ENCODE peak calls at places on chromosome 18, in seven cellular contexts. One of them, this sample, is unnamed.

GRCh38 chr18:10566390-10566789 is 40.6 kb downstream of the NAPG start:
- DNase-seq in IMR-90: no peak
- DNase-seq in GM23248: no peak
- DNase-seq in NT2/D1: no peak
- DNase-seq in endothelial cell of umbilical vein: no peak
- DNase-seq in fibroblast of lung: no peak
- DNase-seq in Karpas-422: no peak
- DNase-seq in this sample: no peak

GRCh38 chr18:45760443-45761036 is 36.6 kb downstream of the SLC14A1 start:
- DNase-seq in IMR-90: peak
- DNase-seq in GM23248: no peak
- DNase-seq in NT2/D1: no peak
- DNase-seq in endothelial cell of umbilical vein: no peak
- DNase-seq in fibroblast of lung: no peak
- DNase-seq in Karpas-422: peak
- DNase-seq in this sample: peak

GRCh38 chr18:20971886-20972267 is 139.7 kb downstream of the ROCK1 start:
- DNase-seq in IMR-90: peak
- DNase-seq in GM23248: peak
- DNase-seq in NT2/D1: no peak
- DNase-seq in endothelial cell of umbilical vein: peak
- DNase-seq in fibroblast of lung: peak
- DNase-seq in Karpas-422: peak
- DNase-seq in this sample: peak

GRCh38 chr18:8982416-8983183 is 119.9 kb upstream of the NDUFV2 start:
- DNase-seq in IMR-90: peak
- DNase-seq in GM23248: peak
- DNase-seq in NT2/D1: peak
- DNase-seq in endothelial cell of umbilical vein: peak
- DNase-seq in fibroblast of lung: peak
- DNase-seq in Karpas-422: peak
- DNase-seq in this sample: peak

GRCh38 chr18:75223687-75224347 is 13.2 kb downstream of the TSHZ1 start:
- DNase-seq in IMR-90: peak
- DNase-seq in GM23248: no peak
- DNase-seq in NT2/D1: no peak
- DNase-seq in endothelial cell of umbilical vein: no peak
- DNase-seq in fibroblast of lung: peak
- DNase-seq in Karpas-422: no peak
- DNase-seq in this sample: no peak

GRCh38 chr18:6633370-6633769 is 96.1 kb upstream of the ARHGAP28 start:
- DNase-seq in IMR-90: no peak
- DNase-seq in GM23248: no peak
- DNase-seq in NT2/D1: peak
- DNase-seq in endothelial cell of umbilical vein: peak
- DNase-seq in fibroblast of lung: no peak
- DNase-seq in Karpas-422: no peak
- DNase-seq in this sample: peak

GRCh38 chr18:76256897-76257500 is 238.0 kb downstream of the ZNF516 start:
- DNase-seq in IMR-90: peak
- DNase-seq in GM23248: peak
- DNase-seq in NT2/D1: no peak
- DNase-seq in endothelial cell of umbilical vein: no peak
- DNase-seq in fibroblast of lung: peak
- DNase-seq in Karpas-422: peak
- DNase-seq in this sample: peak

GRCh38 chr18:2958819-2959298 is 54.1 kb downstream of the LPIN2 start:
- DNase-seq in IMR-90: peak
- DNase-seq in GM23248: peak
- DNase-seq in NT2/D1: no peak
- DNase-seq in endothelial cell of umbilical vein: no peak
- DNase-seq in fibroblast of lung: peak
- DNase-seq in Karpas-422: no peak
- DNase-seq in this sample: no peak

GRCh38 chr18:5894215-5894612 is 1.1 kb downstream of the TMEM200C start:
- DNase-seq in IMR-90: peak
- DNase-seq in GM23248: no peak
- DNase-seq in NT2/D1: no peak
- DNase-seq in endothelial cell of umbilical vein: no peak
- DNase-seq in fibroblast of lung: no peak
- DNase-seq in Karpas-422: no peak
- DNase-seq in this sample: no peak

GRCh38 chr18:66136039-66136438 is 385.2 kb downstream of the CDH7 start:
- DNase-seq in IMR-90: no peak
- DNase-seq in GM23248: no peak
- DNase-seq in NT2/D1: peak
- DNase-seq in endothelial cell of umbilical vein: no peak
- DNase-seq in fibroblast of lung: peak
- DNase-seq in Karpas-422: no peak
- DNase-seq in this sample: peak

GRCh38 chr18:75362435-75362834 is 65.1 kb downstream of the SMIM21 start:
- DNase-seq in IMR-90: no peak
- DNase-seq in GM23248: no peak
- DNase-seq in NT2/D1: no peak
- DNase-seq in endothelial cell of umbilical vein: no peak
- DNase-seq in fibroblast of lung: no peak
- DNase-seq in Karpas-422: no peak
- DNase-seq in this sample: no peak

GRCh38 chr18:10113156-10114022 is 199.6 kb downstream of the VAPA start:
- DNase-seq in IMR-90: no peak
- DNase-seq in GM23248: no peak
- DNase-seq in NT2/D1: no peak
- DNase-seq in endothelial cell of umbilical vein: peak
- DNase-seq in fibroblast of lung: no peak
- DNase-seq in Karpas-422: no peak
- DNase-seq in this sample: no peak

GRCh38 chr18:23191952-23192662 is 56.8 kb downstream of the CABLES1 start:
- DNase-seq in IMR-90: peak
- DNase-seq in GM23248: peak
- DNase-seq in NT2/D1: no peak
- DNase-seq in endothelial cell of umbilical vein: peak
- DNase-seq in fibroblast of lung: peak
- DNase-seq in Karpas-422: no peak
- DNase-seq in this sample: no peak

GRCh38 chr18:44273298-44273697 is 407.4 kb upstream of the SETBP1 start:
- DNase-seq in IMR-90: no peak
- DNase-seq in GM23248: no peak
- DNase-seq in NT2/D1: no peak
- DNase-seq in endothelial cell of umbilical vein: no peak
- DNase-seq in fibroblast of lung: no peak
- DNase-seq in Karpas-422: no peak
- DNase-seq in this sample: no peak

GRCh38 chr18:57913686-57914085 is 110.6 kb upstream of the ATP8B1 start:
- DNase-seq in IMR-90: no peak
- DNase-seq in GM23248: no peak
- DNase-seq in NT2/D1: no peak
- DNase-seq in endothelial cell of umbilical vein: no peak
- DNase-seq in fibroblast of lung: no peak
- DNase-seq in Karpas-422: no peak
- DNase-seq in this sample: no peak

GRCh38 chr18:30350263-30350662 is 692.3 kb downstream of the DSC3 start:
- DNase-seq in IMR-90: no peak
- DNase-seq in GM23248: no peak
- DNase-seq in NT2/D1: no peak
- DNase-seq in endothelial cell of umbilical vein: no peak
- DNase-seq in fibroblast of lung: no peak
- DNase-seq in Karpas-422: no peak
- DNase-seq in this sample: no peak

GRCh38 chr18:63887424-63887823 is at the start of gene SERPINB2:
- DNase-seq in IMR-90: peak
- DNase-seq in GM23248: peak
- DNase-seq in NT2/D1: no peak
- DNase-seq in endothelial cell of umbilical vein: peak
- DNase-seq in fibroblast of lung: no peak
- DNase-seq in Karpas-422: no peak
- DNase-seq in this sample: no peak

GRCh38 chr18:63890226-63890949 is 2.9 kb downstream of the SERPINB2 start:
- DNase-seq in IMR-90: no peak
- DNase-seq in GM23248: no peak
- DNase-seq in NT2/D1: no peak
- DNase-seq in endothelial cell of umbilical vein: no peak
- DNase-seq in fibroblast of lung: no peak
- DNase-seq in Karpas-422: no peak
- DNase-seq in this sample: no peak

GRCh38 chr18:63888473-63889190 is 1.1 kb downstream of the SERPINB2 start:
- DNase-seq in IMR-90: no peak
- DNase-seq in GM23248: peak
- DNase-seq in NT2/D1: no peak
- DNase-seq in endothelial cell of umbilical vein: no peak
- DNase-seq in fibroblast of lung: no peak
- DNase-seq in Karpas-422: no peak
- DNase-seq in this sample: no peak

GRCh38 chr18:63890950-63891304 is 3.4 kb downstream of the SERPINB2 start:
- DNase-seq in IMR-90: peak
- DNase-seq in GM23248: no peak
- DNase-seq in NT2/D1: no peak
- DNase-seq in endothelial cell of umbilical vein: peak
- DNase-seq in fibroblast of lung: no peak
- DNase-seq in Karpas-422: peak
- DNase-seq in this sample: no peak

GRCh38 chr18:63889641-63890040 is 2.1 kb downstream of the SERPINB2 start:
- DNase-seq in IMR-90: no peak
- DNase-seq in GM23248: no peak
- DNase-seq in NT2/D1: no peak
- DNase-seq in endothelial cell of umbilical vein: no peak
- DNase-seq in fibroblast of lung: no peak
- DNase-seq in Karpas-422: no peak
- DNase-seq in this sample: no peak
- H3K9ac ChIP-seq in IMR-90: no peak
- H3K9ac ChIP-seq in GM23248: no peak
- H3K9ac ChIP-seq in NT2/D1: no peak
- H3K9ac ChIP-seq in endothelial cell of umbilical vein: no peak
- H3K9ac ChIP-seq in fibroblast of lung: no peak
- H3K9ac ChIP-seq in Karpas-422: no peak
- H3K9ac ChIP-seq in this sample: no peak

GRCh38 chr18:79483971-79484491 is 88.3 kb downstream of the NFATC1 start:
- DNase-seq in IMR-90: no peak
- DNase-seq in GM23248: no peak
- DNase-seq in NT2/D1: no peak
- DNase-seq in endothelial cell of umbilical vein: no peak
- DNase-seq in fibroblast of lung: no peak
- DNase-seq in Karpas-422: no peak
- DNase-seq in this sample: no peak

GRCh38 chr18:79487198-79488165 is 91.8 kb downstream of the NFATC1 start:
- DNase-seq in IMR-90: no peak
- DNase-seq in GM23248: no peak
- DNase-seq in NT2/D1: no peak
- DNase-seq in endothelial cell of umbilical vein: no peak
- DNase-seq in fibroblast of lung: no peak
- DNase-seq in Karpas-422: no peak
- DNase-seq in this sample: no peak

GRCh38 chr18:79484661-79485621 is 89.2 kb downstream of the NFATC1 start:
- DNase-seq in IMR-90: peak
- DNase-seq in GM23248: peak
- DNase-seq in NT2/D1: peak
- DNase-seq in endothelial cell of umbilical vein: peak
- DNase-seq in fibroblast of lung: peak
- DNase-seq in Karpas-422: no peak
- DNase-seq in this sample: peak

GRCh38 chr18:79486356-79487197 is 90.8 kb downstream of the NFATC1 start:
- DNase-seq in IMR-90: no peak
- DNase-seq in GM23248: no peak
- DNase-seq in NT2/D1: no peak
- DNase-seq in endothelial cell of umbilical vein: no peak
- DNase-seq in fibroblast of lung: no peak
- DNase-seq in Karpas-422: no peak
- DNase-seq in this sample: no peak

GRCh38 chr18:79485788-79486355 is 90.1 kb downstream of the NFATC1 start:
- DNase-seq in IMR-90: peak
- DNase-seq in GM23248: peak
- DNase-seq in NT2/D1: no peak
- DNase-seq in endothelial cell of umbilical vein: peak
- DNase-seq in fibroblast of lung: peak
- DNase-seq in Karpas-422: no peak
- DNase-seq in this sample: no peak
- H3K9ac ChIP-seq in IMR-90: no peak
- H3K9ac ChIP-seq in GM23248: peak
- H3K9ac ChIP-seq in NT2/D1: no peak
- H3K9ac ChIP-seq in endothelial cell of umbilical vein: peak
- H3K9ac ChIP-seq in fibroblast of lung: peak
- H3K9ac ChIP-seq in Karpas-422: no peak
- H3K9ac ChIP-seq in this sample: no peak

DNA sequence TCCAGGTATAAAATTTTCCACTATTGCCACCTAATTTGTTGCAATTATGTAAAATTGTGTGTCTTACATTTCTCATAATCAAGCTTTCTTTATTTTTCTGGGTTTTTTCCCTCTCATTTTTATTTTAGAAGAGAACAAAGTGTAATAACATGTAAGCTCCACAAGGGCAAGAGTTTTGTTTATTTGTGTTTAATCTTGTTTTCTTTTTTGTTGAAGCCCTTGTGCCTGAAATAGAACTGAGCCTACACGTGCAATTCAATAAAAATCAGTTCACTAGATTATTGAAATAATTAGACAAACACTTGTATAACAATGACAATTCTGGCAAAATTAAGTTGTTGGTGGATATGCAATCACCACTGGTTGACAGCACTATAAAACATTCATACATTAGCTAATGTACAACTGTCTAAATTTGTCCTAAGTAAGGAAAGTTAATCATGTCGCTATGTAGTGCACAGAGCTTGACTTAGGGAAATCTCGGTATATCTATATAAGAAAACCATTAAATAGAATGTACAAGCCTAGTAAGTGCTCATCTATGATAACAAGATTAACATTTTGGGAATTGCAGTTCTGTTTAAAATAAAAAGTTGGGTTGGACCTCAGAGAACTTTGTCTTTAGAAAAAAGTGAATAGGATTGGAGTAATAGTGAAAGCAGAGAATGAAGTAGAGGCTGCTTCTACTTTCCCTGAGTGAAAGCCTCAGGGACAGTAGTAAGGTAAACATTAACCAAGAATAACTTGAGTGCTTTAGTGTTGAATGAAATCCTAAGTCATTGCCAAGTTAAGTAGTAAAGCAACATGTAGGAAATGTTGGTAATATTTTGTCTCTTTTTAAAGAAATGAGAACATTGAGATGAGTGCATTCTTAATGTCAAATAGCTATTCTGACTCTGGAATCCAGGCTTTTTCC is 37.4 kb upstream of the NOL4 start:
- DNase-seq in IMR-90: no peak
- DNase-seq in GM23248: no peak
- DNase-seq in NT2/D1: no peak
- DNase-seq in endothelial cell of umbilical vein: no peak
- DNase-seq in fibroblast of lung: no peak
- DNase-seq in Karpas-422: no peak
- DNase-seq in this sample: no peak
- H3K9ac ChIP-seq in IMR-90: no peak
- H3K9ac ChIP-seq in GM23248: no peak
- H3K9ac ChIP-seq in NT2/D1: no peak
- H3K9ac ChIP-seq in endothelial cell of umbilical vein: no peak
- H3K9ac ChIP-seq in fibroblast of lung: no peak
- H3K9ac ChIP-seq in Karpas-422: no peak
- H3K9ac ChIP-seq in this sample: no peak

DNA sequence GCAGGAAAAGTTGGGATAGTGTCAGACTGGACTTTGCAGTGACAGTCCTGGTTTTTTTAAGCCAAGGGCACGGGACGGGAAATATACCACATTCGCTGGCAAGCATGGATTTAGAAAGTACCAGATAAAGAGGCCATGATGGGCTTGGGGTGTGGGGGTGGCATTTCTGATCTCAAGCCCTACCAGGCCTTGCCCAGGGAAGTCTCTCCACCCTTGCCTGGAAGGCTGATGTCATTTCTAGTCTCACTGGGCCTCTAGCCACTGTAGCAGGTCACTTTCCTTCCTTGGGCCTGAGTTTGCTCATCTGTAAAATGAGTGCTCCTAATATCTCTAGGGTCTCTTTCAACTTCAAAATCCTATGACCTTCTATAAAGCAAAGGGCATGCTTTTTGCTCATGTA is 1.8 kb downstream of the ZBTB7C start:
- DNase-seq in IMR-90: no peak
- DNase-seq in GM23248: no peak
- DNase-seq in NT2/D1: no peak
- DNase-seq in endothelial cell of umbilical vein: no peak
- DNase-seq in fibroblast of lung: no peak
- DNase-seq in Karpas-422: no peak
- DNase-seq in this sample: no peak
- H3K9ac ChIP-seq in IMR-90: no peak
- H3K9ac ChIP-seq in GM23248: no peak
- H3K9ac ChIP-seq in NT2/D1: no peak
- H3K9ac ChIP-seq in endothelial cell of umbilical vein: no peak
- H3K9ac ChIP-seq in fibroblast of lung: no peak
- H3K9ac ChIP-seq in Karpas-422: no peak
- H3K9ac ChIP-seq in this sample: no peak

This sample was measured in neural progenitor cell.